ENCODE peak calls at places on chromosomes 6 and 20, in four cellular contexts. H is CD8-positive, alpha-beta T cell; R is spleen; P is CD8-positive, alpha-beta memory T cell. I is an unnamed sample.
A peak's percentile ranks its signal among the peaks of the same experiment; 100 is the strongest.

GRCh38 chr20:37377346-37378081 is 31.6 kb downstream of the SRC start:
- DNase-seq in H (no peak), R (peak; percentile 50), P (no peak), I (no peak)

GRCh38 chr6:26280409-26280808 is 84.6 kb upstream of the BTN3A2 start:
- DNase-seq in H (no peak), R (no peak), P (no peak), I (no peak)

GRCh38 chr6:76885861-76886301 is 577.4 kb downstream of the HTR1B start:
- DNase-seq in H (no peak), R (no peak), P (no peak), I (no peak)

GRCh38 chr6:111842271-111842822 is 30.9 kb downstream of the FYN start:
- DNase-seq in H (no peak), R (no peak), P (no peak), I (no peak)

GRCh38 chr20:17499041-17499440 is 32.1 kb downstream of the BFSP1 start:
- DNase-seq in H (no peak), R (no peak), P (no peak), I (no peak)

GRCh38 chr6:122641818-122642217 is 31.6 kb downstream of the PKIB start:
- DNase-seq in H (no peak), R (no peak), P (no peak), I (no peak)

GRCh38 chr20:1427457-1428054 is 34.7 kb upstream of the FKBP1A start:
- DNase-seq in H (no peak), R (no peak), P (no peak), I (no peak)

GRCh38 chr20:47349365-47350180 is 6.9 kb downstream of the ZMYND8 start:
- DNase-seq in H (no peak), R (no peak), P (no peak), I (no peak)

GRCh38 chr20:39943336-39943735 is 745.7 kb downstream of the MAFB start:
- DNase-seq in H (no peak), R (no peak), P (no peak), I (no peak)

GRCh38 chr6:40528051-40528450 is 59.1 kb downstream of the LRFN2 start:
- DNase-seq in H (no peak), R (no peak), P (no peak), I (no peak)

GRCh38 chr6:106530026-106530425 is 99.3 kb downstream of the RTN4IP1 start:
- DNase-seq in H (no peak), R (no peak), P (no peak), I (no peak)

GRCh38 chr6:102736941-102737368 is 1343.4 kb downstream of the GRIK2 start:
- DNase-seq in H (no peak), R (no peak), P (no peak), I (no peak)

GRCh38 chr6:110404602-110405001 is 10.8 kb downstream of the DDO start:
- DNase-seq in H (no peak), R (no peak), P (no peak), I (no peak)

GRCh38 chr6:51292659-51293058 is 474.0 kb downstream of the TFAP2B start:
- DNase-seq in H (no peak), R (no peak), P (no peak), I (no peak)

GRCh38 chr6:10412165-10412947 is 2.5 kb downstream of the TFAP2A start:
- DNase-seq in H (no peak), R (peak; percentile 81), P (peak; percentile 56), I (peak; percentile 65)

GRCh38 chr20:59672576-59672975 is 68.2 kb downstream of the PHACTR3 start:
- DNase-seq in H (no peak), R (no peak), P (no peak), I (no peak)

GRCh38 chr20:38168791-38169589 is 3.9 kb upstream of the TGM2 start:
- DNase-seq in H (no peak), R (peak; percentile 90), P (no peak), I (no peak)

GRCh38 chr6:53795254-53795701 is 473 bp downstream of the LRRC1 start:
- DNase-seq in H (no peak), R (no peak), P (no peak), I (no peak)

GRCh38 chr6:79467716-79468115 is 69.5 kb downstream of the LCA5 start:
- DNase-seq in H (no peak), R (no peak), P (no peak), I (no peak)

GRCh38 chr20:23924751-23925150 is 45.2 kb upstream of the CST5 start:
- DNase-seq in H (no peak), R (no peak), P (no peak), I (no peak)

DNA sequence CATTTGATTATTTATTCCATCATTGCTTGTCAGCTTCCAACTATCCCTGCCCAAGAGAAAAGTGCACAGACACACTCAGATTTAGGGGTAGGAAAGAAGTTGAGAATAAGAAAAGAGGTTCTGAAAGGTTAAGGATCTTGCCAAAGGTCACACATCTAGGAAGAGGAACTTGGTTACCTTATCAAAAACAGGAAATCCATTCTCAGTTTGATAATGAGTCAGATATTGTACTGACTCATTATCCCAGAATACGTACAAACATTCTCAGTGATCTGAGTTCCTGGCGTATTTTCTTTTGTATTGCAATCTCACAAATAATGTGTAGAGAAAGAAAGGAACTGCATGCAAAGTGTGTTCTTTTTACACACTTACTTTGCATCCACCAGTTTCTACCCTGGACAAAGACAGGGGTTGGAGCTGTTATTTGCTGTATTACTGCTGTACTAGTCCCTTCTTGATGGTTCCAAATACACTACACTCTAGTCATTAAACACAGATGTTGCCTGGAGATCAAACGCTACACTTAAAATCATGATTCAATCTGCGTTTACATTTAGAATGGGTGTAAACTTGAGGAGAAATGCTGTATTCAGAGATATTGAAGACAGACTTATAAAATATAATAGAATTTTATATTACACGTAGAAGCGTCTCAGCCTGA is 545.7 kb downstream of the PRKN start:
- DNase-seq in H (no peak), R (no peak), P (no peak), I (no peak)
- H3K27me3 ChIP-seq in H (no peaks in the 10 kb centered on the region), R (no peaks in the 10 kb centered on the region), P (no peaks in the 10 kb centered on the region), I (no peaks in the 10 kb centered on the region)

DNA sequence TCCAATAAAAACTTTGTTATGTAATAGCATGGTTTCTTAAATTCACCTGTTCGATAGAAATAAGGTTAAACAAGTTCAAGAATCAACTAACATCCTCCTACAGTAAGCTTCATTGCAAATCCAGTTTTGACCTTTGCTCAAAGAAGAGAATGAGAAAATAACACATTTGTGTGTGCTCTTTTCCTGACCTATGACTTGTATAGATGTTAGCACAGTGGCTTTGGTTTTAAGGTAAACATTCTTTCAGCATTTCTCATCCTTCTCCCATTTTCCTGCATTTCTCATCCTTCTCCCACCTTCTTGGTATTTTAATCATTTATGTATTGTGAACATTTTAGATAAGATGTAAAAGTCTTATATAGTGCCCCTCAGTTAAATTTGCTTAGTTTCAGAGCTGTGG is 73.9 kb downstream of the PLCB1 start:
- DNase-seq in H (no peak), R (no peak), P (no peak), I (no peak)
- H3K4me1 ChIP-seq in H (no peaks in the 10 kb centered on the region), R (no peaks in the 10 kb centered on the region), P (no peaks in the 10 kb centered on the region), I (no peaks in the 10 kb centered on the region)

GRCh38 chr6:165745492-165745891 is 82.5 kb upstream of the PDE10A start:
- DNase-seq in H (no peak), R (no peak), P (no peak), I (no peak)
- H3K27me3 ChIP-seq in H (no peaks in the 10 kb centered on the region), R (no peaks in the 10 kb centered on the region), P (no peaks in the 10 kb centered on the region), I (no peaks in the 10 kb centered on the region)

GRCh38 chr6:87518453-87518852 is 45.7 kb downstream of the SLC35A1 start:
- DNase-seq in H (no peak), R (no peak), P (no peak), I (no peak)

DNA sequence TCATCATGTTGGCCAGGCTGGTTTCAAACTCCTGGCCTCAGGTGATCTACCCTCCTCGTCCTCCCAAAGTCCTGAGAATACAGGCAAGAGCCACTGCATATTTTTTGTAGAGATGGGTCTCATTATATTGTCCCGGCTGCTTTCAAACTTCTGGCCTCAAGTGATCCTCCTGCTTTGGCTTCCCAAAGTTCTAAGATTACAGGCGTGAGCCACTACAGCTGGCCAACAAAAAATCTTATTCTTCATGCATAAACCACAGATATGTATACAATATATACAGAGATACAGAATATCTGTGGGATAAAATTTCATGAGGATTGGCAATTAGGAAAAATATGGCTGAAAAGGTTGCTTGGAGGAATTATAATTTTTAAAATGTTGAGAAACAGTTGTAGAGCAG is 49.9 kb downstream of the SLC35A1 start:
- DNase-seq in H (no peak), R (no peak), P (no peak), I (no peak)
- H3K4me1 ChIP-seq in H (no peaks in the 10 kb centered on the region), R (no peaks in the 10 kb centered on the region), P (no peaks in the 10 kb centered on the region), I (no peaks in the 10 kb centered on the region)

DNA sequence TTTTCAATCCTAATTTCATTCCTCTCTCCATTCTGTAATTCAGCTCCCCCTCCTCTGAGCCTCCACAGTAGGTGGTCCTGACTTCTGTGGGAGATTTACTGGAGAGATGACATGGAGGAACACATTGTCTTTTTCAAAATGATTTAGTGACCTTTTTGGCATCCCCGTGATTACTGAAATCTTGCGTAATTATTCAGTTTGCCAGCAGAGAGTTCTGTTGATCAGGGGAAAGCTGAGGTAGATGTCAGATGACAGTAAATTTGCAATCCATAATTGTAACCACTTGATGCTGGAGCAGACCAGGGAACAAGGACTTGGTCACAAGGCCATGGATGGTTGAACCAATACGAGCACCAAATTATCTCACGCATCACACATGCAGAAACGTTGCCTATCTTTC is 302.2 kb downstream of the TSHZ2 start:
- DNase-seq in H (no peak), R (no peak), P (no peak), I (no peak)
- H3K27me3 ChIP-seq in H (no peaks in the 10 kb centered on the region), R (no peaks in the 10 kb centered on the region), P (no peaks in the 10 kb centered on the region), I (no peaks in the 10 kb centered on the region)